ENCODE peak calls at places on chromosomes 6 and 20, in seven cellular contexts. B is fibroblast of lung, T is endothelial cell, L is neural progenitor cell, W is astrocyte of the cerebellum, X is psoas muscle, Y is suprapubic skin. Q is an unnamed sample.

GRCh38 chr6:53065266-53066058 is at the start of gene FBXO9:
- DNase-seq in X (peak), W (no peak), L (peak), Y (peak), T (peak), B (peak), Q (peak)

GRCh38 chr6:33896391-33897192 is 92.8 kb upstream of the MLN start:
- DNase-seq in X (peak), Y (no peak), L (no peak), W (no peak), T (no peak), B (peak), Q (no peak)

GRCh38 chr6:88368071-88368787 is 202.1 kb upstream of the CNR1 start:
- DNase-seq in B (peak), X (no peak), T (no peak), Y (no peak), L (no peak), W (peak), Q (no peak)

GRCh38 chr6:16544006-16544405 is 217.3 kb downstream of the ATXN1 start:
- DNase-seq in T (peak), W (no peak), X (peak), Y (no peak), B (peak), L (peak), Q (peak)

GRCh38 chr6:147441751-147442150 is 66.7 kb upstream of the SAMD5 start:
- DNase-seq in T (no peak), B (no peak), Y (no peak), W (no peak), X (no peak), L (no peak), Q (no peak)

GRCh38 chr20:44615169-44615791 is 32.9 kb downstream of the PKIG start:
- DNase-seq in W (no peak), Y (no peak), B (peak), T (no peak), X (no peak), L (no peak), Q (no peak)

GRCh38 chr6:52636830-52637229 is 34.1 kb upstream of the TMEM14A start:
- DNase-seq in Y (no peak), B (no peak), L (no peak), W (no peak), T (no peak), X (no peak), Q (no peak)

GRCh38 chr20:50561379-50562078 is 51.3 kb downstream of the PTPN1 start:
- DNase-seq in X (no peak), L (no peak), W (peak), Y (no peak), T (no peak), B (peak), Q (no peak)

GRCh38 chr6:115729036-115729435 is 331.7 kb downstream of the FRK start:
- DNase-seq in T (no peak), X (no peak), B (no peak), L (no peak), Y (no peak), W (no peak), Q (no peak)

GRCh38 chr6:1477432-1478090 is 88.2 kb downstream of the FOXF2 start:
- DNase-seq in X (no peak), L (no peak), W (peak), B (peak), T (no peak), Y (no peak), Q (no peak)

GRCh38 chr6:155530219-155530834 is 74.7 kb upstream of the NOX3 start:
- DNase-seq in W (peak), T (no peak), Y (no peak), L (peak), X (no peak), B (peak), Q (no peak)

GRCh38 chr6:149566372-149567193 is at the start of gene GINM1:
- DNase-seq in L (peak), B (peak), Y (peak), W (no peak), T (peak), X (peak), Q (peak)

GRCh38 chr6:110255356-110255755 is 75.1 kb downstream of the CDC40 start:
- DNase-seq in X (no peak), B (peak), Y (no peak), T (peak), W (peak), L (peak), Q (peak)

GRCh38 chr6:110946498-110946897 is 12.0 kb upstream of the GTF3C6 start:
- DNase-seq in B (peak), W (no peak), Y (no peak), X (no peak), T (no peak), L (no peak), Q (no peak)

GRCh38 chr20:56359212-56360132 is 698 bp downstream of the FAM210B start:
- DNase-seq in L (peak), X (peak), B (peak), Y (peak), T (peak), W (peak), Q (peak)

GRCh38 chr20:6768228-6769185 is 1.0 kb downstream of the BMP2 start:
- DNase-seq in B (peak), Y (peak), T (peak), L (peak), W (no peak), X (peak), Q (peak)

GRCh38 chr6:4804095-4804494 is 27.9 kb downstream of the CDYL start:
- DNase-seq in B (peak), L (no peak), W (peak), Y (no peak), T (no peak), X (no peak), Q (no peak)

GRCh38 chr6:157996201-157996712 is 14.6 kb downstream of the SYNJ2 start:
- DNase-seq in X (no peak), L (no peak), B (no peak), Y (no peak), W (no peak), T (no peak), Q (no peak)

GRCh38 chr20:58991720-58992119 is 10.7 kb downstream of the NELFCD start:
- DNase-seq in L (no peak), Y (peak), T (no peak), X (no peak), B (no peak), W (no peak), Q (no peak)

GRCh38 chr6:135759831-135760230 is 91.7 kb upstream of the PDE7B start:
- DNase-seq in B (peak), Y (no peak), T (no peak), W (no peak), X (no peak), L (peak), Q (no peak)
- TF ChIP-seq CTCF in B (no peak), Y (no peak), T (no peak), W (no peak), X (no peak), L (peak), Q (no peak)

GRCh38 chr6:126170875-126171489 is 168.9 kb upstream of the CENPW start:
- DNase-seq in B (no peak), L (peak), X (no peak), T (peak), Y (no peak), W (no peak), Q (no peak)
- TF ChIP-seq CTCF in B (peak), L (peak), X (peak), T (peak), Y (peak), W (peak), Q (peak)

GRCh38 chr6:56710967-56711366 is 68.3 kb upstream of the DST start:
- DNase-seq in X (no peak), B (no peak), T (no peak), Y (no peak), W (no peak), L (no peak), Q (no peak)
- TF ChIP-seq CTCF in X (no peak), B (peak), T (no peak), Y (no peak), W (no peak), L (no peak), Q (no peak)

GRCh38 chr20:49543071-49543857 is 24.7 kb downstream of the PTGIS start:
- DNase-seq in L (no peak), T (no peak), Y (no peak), W (no peak), X (no peak), B (no peak), Q (no peak)

GRCh38 chr20:49543858-49544437 is 24.0 kb downstream of the PTGIS start:
- DNase-seq in L (no peak), T (no peak), Y (no peak), W (no peak), X (no peak), B (no peak), Q (no peak)

GRCh38 chr20:49544535-49544934 is 23.4 kb downstream of the PTGIS start:
- DNase-seq in Y (no peak), B (no peak), T (no peak), X (no peak), L (no peak), W (no peak), Q (no peak)

GRCh38 chr20:49548371-49548947 is 19.5 kb downstream of the PTGIS start:
- DNase-seq in W (no peak), T (no peak), X (no peak), Y (no peak), B (no peak), L (no peak), Q (no peak)

DNA sequence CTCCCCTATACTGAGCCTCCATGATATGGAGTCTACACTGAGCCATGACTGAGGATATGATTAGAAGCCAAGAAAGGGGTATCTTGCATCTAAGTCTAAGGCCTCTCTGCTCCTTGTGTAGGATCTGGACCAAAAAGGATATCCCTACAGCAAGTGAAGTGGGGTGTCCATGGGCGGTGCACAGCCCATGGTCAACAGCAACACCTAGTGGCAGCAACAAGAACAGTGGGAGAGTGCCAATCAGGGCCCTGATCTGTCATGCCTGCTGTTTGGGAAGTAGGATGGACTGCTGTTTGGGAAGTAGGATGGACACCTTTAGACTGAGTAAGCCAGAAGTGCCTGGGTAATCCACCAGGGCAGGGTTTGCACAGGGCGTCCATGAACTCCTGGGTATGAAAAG is 22.4 kb downstream of the PTGIS start:
- DNase-seq in L (no peak), Y (no peak), B (no peak), T (no peak), W (no peak), X (no peak), Q (no peak)
- TF ChIP-seq CTCF in L (peak), Y (no peak), B (peak), T (peak), W (no peak), X (no peak), Q (no peak)